ENCODE peak calls at places on chromosome 11, in six cellular contexts. T is stomach; H is AG04450; S is Karpas-422; B is effector memory CD4-positive, alpha-beta T cell; X is transverse colon. A is an unnamed sample.

GRCh38 chr11:72872012-72872411 is 57.8 kb downstream of the ATG16L2 start:
- DNase-seq in T (no peak), H (no peak), S (no peak), B (no peak), X (no peak), A (no peak)

GRCh38 chr11:62830904-62831519 is 839 bp downstream of the STX5 start:
- DNase-seq in T (no peak), H (no peak), S (no peak), B (no peak), X (no peak), A (peak)

GRCh38 chr11:45615182-45615792 is 50.1 kb downstream of the CHST1 start:
- DNase-seq in T (no peak), H (no peak), S (no peak), B (no peak), X (no peak), A (no peak)

GRCh38 chr11:83645561-83645960 is 359.4 kb upstream of the CCDC90B start:
- DNase-seq in T (no peak), H (no peak), S (no peak), B (no peak), X (no peak), A (no peak)

GRCh38 chr11:62558669-62559068 is 12.1 kb upstream of the AHNAK start:
- DNase-seq in T (no peak), H (no peak), S (no peak), B (no peak), X (no peak), A (no peak)

GRCh38 chr11:131430466-131431176 is 60.2 kb downstream of the NTM start:
- DNase-seq in T (no peak), H (no peak), S (no peak), B (no peak), X (no peak), A (no peak)

GRCh38 chr11:95671768-95672167 is 117.8 kb downstream of the FAM76B start:
- DNase-seq in T (no peak), H (peak), S (no peak), B (no peak), X (no peak), A (no peak)

GRCh38 chr11:45048870-45049825 is 97.3 kb upstream of the PRDM11 start:
- DNase-seq in T (no peak), H (no peak), S (no peak), B (no peak), X (no peak), A (no peak)

GRCh38 chr11:94768602-94769511 is 701 bp downstream of the AMOTL1 start:
- DNase-seq in T (peak), H (no peak), S (no peak), B (no peak), X (peak), A (no peak)

GRCh38 chr11:26420331-26420730 is 88.4 kb downstream of the ANO3 start:
- DNase-seq in T (no peak), H (no peak), S (no peak), B (no peak), X (no peak), A (no peak)

GRCh38 chr11:2444301-2445106 is at the start of the genes KCNQ1 and TRPM5:
- DNase-seq in T (peak), H (no peak), S (no peak), B (peak), X (peak), A (peak)

GRCh38 chr11:65133724-65134123 is 595 bp downstream of the SYVN1 start:
- DNase-seq in T (peak), H (no peak), S (peak), B (no peak), X (no peak), A (peak)

GRCh38 chr11:65429069-65429681 is 6.6 kb downstream of the NEAT1 start:
- DNase-seq in T (peak), H (no peak), S (peak), B (no peak), X (peak), A (peak)

GRCh38 chr11:122697636-122698167 is 42.2 kb downstream of the UBASH3B start:
- DNase-seq in T (no peak), H (no peak), S (peak), B (peak), X (no peak), A (peak)

GRCh38 chr11:103322861-103323260 is 213.6 kb downstream of the DYNC2H1 start:
- DNase-seq in T (no peak), H (no peak), S (no peak), B (no peak), X (no peak), A (no peak)

GRCh38 chr11:2432628-2433071 is 11.7 kb downstream of the TRPM5 start:
- DNase-seq in T (no peak), H (no peak), S (no peak), B (no peak), X (no peak), A (no peak)

DNA sequence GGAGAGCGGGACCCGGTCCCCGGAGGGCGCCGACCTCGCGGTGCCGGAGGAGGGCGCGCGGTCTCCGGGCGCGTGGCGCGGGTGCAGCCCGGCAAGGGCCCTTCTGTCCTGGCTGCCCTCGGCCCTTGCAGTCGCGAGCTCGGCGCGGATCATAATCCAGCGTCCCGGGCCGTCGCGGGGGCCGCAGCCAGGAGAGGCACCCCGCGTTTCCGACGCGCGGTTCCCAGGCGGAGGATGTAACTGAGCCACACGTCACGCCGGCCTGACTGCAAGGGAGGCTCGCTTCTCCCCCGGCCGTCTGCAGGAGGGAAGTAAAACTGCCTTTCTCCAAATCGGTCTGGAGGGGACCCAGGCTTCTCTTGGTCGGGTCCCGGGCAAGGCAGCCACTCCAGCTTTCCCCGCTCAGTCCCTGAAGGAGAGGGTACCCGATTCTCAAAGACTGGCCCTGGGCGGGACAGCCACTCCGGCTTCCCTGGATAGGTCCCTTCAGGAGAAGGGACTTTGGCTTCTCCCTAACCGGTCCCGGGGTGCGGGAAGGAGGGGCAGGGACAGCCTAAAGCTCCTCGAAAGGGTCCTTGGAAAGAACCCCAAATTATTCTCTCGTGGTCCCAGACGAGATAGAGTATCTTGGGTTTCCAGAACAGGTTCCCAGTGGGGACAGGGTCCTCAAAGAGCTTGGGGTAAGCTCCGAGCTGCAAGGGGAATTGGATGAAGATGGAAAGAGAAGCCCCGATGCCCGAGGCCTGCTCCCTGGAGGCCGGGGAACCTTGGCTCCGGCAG is 836 bp downstream of the SPON1 start:
- DNase-seq in T (no peak), H (no peak), S (no peak), B (no peak), X (peak), A (no peak)
- H3K27ac ChIP-seq in T (peak), H (no peak), S (no peak), B (no peak), X (peak), A (no peak)

GRCh38 chr11:64063741-64064140 is 28.0 kb downstream of the FLRT1 start:
- DNase-seq in T (no peak), H (no peak), S (no peak), B (no peak), X (no peak), A (no peak)
- H3K27ac ChIP-seq in T (no peak), H (no peak), S (no peak), B (no peak), X (no peak), A (no peak)

DNA sequence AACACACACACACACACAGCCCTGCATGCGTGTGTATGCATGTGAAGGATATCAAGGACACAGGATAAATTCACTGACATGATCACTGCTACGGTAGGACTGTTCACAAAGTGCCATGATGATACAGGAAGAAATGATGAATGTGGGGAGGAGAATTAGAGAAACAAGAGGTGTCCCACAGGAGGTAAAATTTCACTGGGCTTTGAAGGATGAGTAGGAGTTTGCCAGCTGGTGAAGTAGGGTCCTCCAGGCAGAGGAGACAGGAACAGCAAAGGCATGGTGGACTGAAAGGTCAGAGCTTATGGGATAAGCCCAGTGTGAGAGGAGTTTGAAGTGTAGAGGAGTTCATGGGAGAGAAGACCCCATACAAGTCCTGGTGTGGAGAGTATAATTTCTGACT is 18.6 kb downstream of the NECTIN1 start:
- DNase-seq in T (no peak), H (no peak), S (no peak), B (no peak), X (no peak), A (no peak)
- H3K27ac ChIP-seq in T (no peak), H (no peak), S (no peak), B (no peak), X (no peak), A (no peak)

GRCh38 chr11:20003357-20003756 is 156.9 kb downstream of the DBX1 start:
- DNase-seq in T (no peak), H (no peak), S (no peak), B (no peak), X (no peak), A (no peak)
- H3K27ac ChIP-seq in T (no peak), H (no peak), S (no peak), B (no peak), X (no peak), A (no peak)

GRCh38 chr11:115871161-115871750 is 367.0 kb upstream of the CADM1 start:
- DNase-seq in T (no peak), H (no peak), S (no peak), B (no peak), X (no peak), A (no peak)
- H3K27ac ChIP-seq in T (no peak), H (no peak), S (no peak), B (no peak), X (no peak), A (no peak)

DNA sequence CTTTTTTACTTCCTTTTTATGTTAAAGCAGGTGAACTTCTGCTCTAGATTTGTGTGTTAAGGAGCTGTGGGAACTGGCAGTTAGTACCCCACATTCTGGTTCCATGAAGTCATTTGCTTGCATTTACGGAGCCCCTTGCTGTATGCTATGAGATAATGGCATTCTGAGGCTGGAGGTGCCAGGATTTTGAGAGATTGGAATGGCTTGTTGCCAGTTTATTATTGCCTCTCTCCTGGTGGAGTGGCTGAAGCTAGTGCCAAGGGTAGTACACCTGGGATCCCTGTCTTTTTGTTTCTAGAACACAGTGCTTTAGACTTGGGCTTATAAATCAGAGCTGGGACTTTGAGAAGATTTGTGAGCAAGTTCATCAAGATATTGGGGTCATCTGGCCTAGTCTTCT is 73.8 kb downstream of the STIM1 start:
- DNase-seq in T (no peak), H (no peak), S (no peak), B (no peak), X (no peak), A (no peak)
- H3K27ac ChIP-seq in T (peak), H (no peak), S (no peak), B (no peak), X (no peak), A (no peak)

GRCh38 chr11:64006468-64006867 is 20.2 kb downstream of the OTUB1 start:
- DNase-seq in T (no peak), H (no peak), S (no peak), B (no peak), X (no peak), A (no peak)

GRCh38 chr11:64009234-64009633 is 23.0 kb downstream of the OTUB1 start:
- DNase-seq in T (no peak), H (no peak), S (no peak), B (no peak), X (no peak), A (no peak)

GRCh38 chr11:64008283-64008931 is 22.2 kb downstream of the OTUB1 start:
- DNase-seq in T (no peak), H (no peak), S (no peak), B (no peak), X (no peak), A (no peak)

GRCh38 chr11:64007160-64007628 is 21.0 kb downstream of the OTUB1 start:
- DNase-seq in T (no peak), H (no peak), S (peak), B (no peak), X (no peak), A (no peak)

DNA sequence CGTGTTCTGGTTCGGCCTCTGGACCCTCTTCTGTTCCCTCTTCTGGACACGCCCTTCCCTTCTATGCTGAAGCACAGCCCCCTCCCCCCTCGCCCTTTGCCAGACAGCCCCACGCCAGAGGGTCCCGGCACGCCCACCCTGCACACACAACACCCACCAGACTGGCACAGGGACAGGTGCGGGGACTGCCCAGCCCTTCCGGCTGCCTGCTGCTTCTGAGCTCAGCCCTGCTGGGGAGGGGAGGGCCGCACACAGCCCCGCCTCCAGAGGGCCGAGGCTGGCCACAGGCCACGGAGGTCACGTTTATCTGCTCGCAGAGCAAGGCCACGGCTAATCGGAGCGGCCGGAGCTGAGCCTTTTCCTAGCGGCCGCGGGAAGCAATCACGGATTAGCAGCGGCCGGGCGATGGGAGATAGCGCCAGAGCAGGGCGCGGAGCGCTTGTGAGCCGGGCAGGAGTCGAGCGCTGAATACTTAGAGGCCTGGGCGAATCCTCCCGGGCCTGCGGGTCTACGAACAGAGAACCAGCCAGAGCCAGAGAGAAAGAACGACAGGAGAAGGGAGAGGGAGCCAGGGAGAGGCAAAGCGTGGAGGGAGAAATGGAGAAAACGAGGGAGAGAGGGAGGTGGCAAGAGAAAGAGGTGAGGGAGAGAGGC is 21.5 kb downstream of the OTUB1 start:
- DNase-seq in T (peak), H (no peak), S (no peak), B (no peak), X (peak), A (no peak)
- H3K27ac ChIP-seq in T (no peak), H (no peak), S (no peak), B (no peak), X (no peak), A (no peak)

A was measured in OCI-LY7.